ENCODE peak calls at places on chromosome 3, in six cellular contexts. W is small intestine, S is brain microvascular endothelial cell, G is endodermal cell, Q is transverse colon, Y is heart right ventricle. R is an unnamed sample.
A peak's percentile ranks its signal among the peaks of the same experiment; 100 is the strongest.

GRCh38 chr3:129934234-129935123 is 40.0 kb upstream of the TRH start:
- DNase-seq in Q (no peak), S (peak; percentile 15), Y (no peak), W (peak; percentile 26), G (peak; percentile 77), R (no peak)

GRCh38 chr3:46566040-46566631 is at the start of gene LRRC2:
- DNase-seq in W (peak; percentile 48), Q (peak; percentile 42), S (peak; percentile 67), G (peak; percentile 93), Y (peak; percentile 66), R (no peak)

GRCh38 chr3:3806092-3806491 is 6.9 kb downstream of the LRRN1 start:
- DNase-seq in W (no peak), Q (no peak), S (no peak), Y (no peak), G (no peak), R (no peak)

GRCh38 chr3:160027541-160028195 is 39.0 kb downstream of the IL12A start:
- DNase-seq in Y (no peak), G (no peak), W (no peak), S (peak; percentile 62), Q (no peak), R (no peak)

GRCh38 chr3:110969229-110970211 is 102.1 kb upstream of the NECTIN3 start:
- DNase-seq in Y (no peak), W (no peak), Q (no peak), G (no peak), S (no peak), R (no peak)

GRCh38 chr3:143222981-143223380 is 103.4 kb downstream of the CHST2 start:
- DNase-seq in Q (no peak), G (no peak), W (no peak), S (no peak), Y (no peak), R (no peak)

GRCh38 chr3:72446406-72447058 is 401.7 kb downstream of the SHQ1 start:
- DNase-seq in S (no peak), Q (no peak), W (peak; percentile 46), G (peak; percentile 76), Y (no peak), R (no peak)

GRCh38 chr3:17638351-17638750 is 104.1 kb downstream of the TBC1D5 start:
- DNase-seq in Y (no peak), S (no peak), G (no peak), Q (no peak), W (no peak), R (no peak)

GRCh38 chr3:65490132-65490531 is 548.6 kb downstream of the MAGI1 start:
- DNase-seq in Q (no peak), Y (no peak), G (no peak), S (no peak), W (no peak), R (no peak)

GRCh38 chr3:136778865-136779264 is 26.7 kb upstream of the STAG1 start:
- DNase-seq in S (peak; percentile 19), W (no peak), Q (no peak), Y (no peak), G (no peak), R (no peak)

GRCh38 chr3:73052857-73053256 is 8.6 kb upstream of the EBLN2 start:
- DNase-seq in Y (no peak), G (no peak), S (no peak), W (peak; percentile 57), Q (no peak), R (no peak)

GRCh38 chr3:149848238-149848637 is 35.2 kb downstream of the RNF13 start:
- DNase-seq in Y (no peak), Q (no peak), S (no peak), G (no peak), W (no peak), R (no peak)

GRCh38 chr3:114974387-114974786 is 172.7 kb downstream of the ZBTB20 start:
- DNase-seq in S (no peak), G (no peak), Y (no peak), W (no peak), Q (no peak), R (no peak)

GRCh38 chr3:61371123-61371522 is 119.9 kb upstream of the FHIT start:
- DNase-seq in G (peak; percentile 64), S (peak; percentile 6), Y (no peak), Q (no peak), W (peak; percentile 7), R (no peak)

GRCh38 chr3:174355505-174355904 is 503.6 kb upstream of the NAALADL2 start:
- DNase-seq in G (no peak), S (peak; percentile 11), W (peak; percentile 10), Q (no peak), Y (no peak), R (no peak)

GRCh38 chr3:195267096-195267495 is 3.9 kb downstream of the XXYLT1 start:
- DNase-seq in S (no peak), Y (no peak), G (no peak), W (no peak), Q (no peak), R (no peak)

GRCh38 chr3:131973731-131974130 is 61.1 kb downstream of the CPNE4 start:
- DNase-seq in Y (no peak), S (no peak), W (no peak), Q (no peak), G (no peak), R (no peak)

DNA sequence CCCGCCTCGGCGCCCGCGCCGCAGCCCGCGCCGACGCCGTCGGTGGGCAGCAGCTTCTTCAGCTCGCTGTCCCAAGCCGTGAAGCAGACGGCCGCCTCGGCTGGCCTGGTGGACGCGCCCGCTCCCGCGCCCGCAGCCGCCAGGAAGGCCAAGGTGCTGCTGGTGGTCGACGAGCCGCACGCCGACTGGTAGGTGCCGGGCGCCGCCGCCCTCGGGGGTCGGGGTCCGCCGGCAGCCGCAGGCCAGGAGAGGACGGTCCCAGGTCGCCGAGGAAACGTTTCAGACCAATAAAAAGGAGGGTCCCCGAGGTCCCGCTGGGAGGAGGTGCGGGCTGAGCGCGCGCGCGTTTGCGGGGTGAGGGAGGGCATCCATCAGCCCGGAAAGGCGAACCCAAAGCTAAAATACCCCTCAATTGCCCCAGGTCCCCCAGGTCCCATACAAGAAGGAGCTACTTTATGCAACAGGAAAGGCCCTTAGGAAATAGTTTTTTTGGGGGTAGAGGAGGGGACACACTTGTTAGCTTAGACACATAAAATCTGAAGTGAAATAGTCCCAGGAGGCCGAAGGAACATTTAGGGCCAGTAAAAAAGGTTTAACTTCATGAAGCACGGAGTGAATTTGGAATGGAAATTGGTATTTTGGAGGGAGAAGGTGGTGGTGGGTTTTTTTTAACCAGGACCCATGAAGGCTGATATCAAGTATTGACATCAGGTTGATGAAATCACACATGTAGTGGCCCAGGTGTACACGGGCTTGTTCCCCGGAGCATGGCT is 739 bp downstream of the SYN2 start:
- DNase-seq in W (no peak), S (no peak), G (peak; percentile 83), Y (no peak), Q (no peak), R (peak; percentile 75)
- H3K27me3 ChIP-seq in W (peaks cover 9% of the 10 kb centered on the region), S (peaks cover 36% of the 10 kb centered on the region), G (peaks cover 39% of the 10 kb centered on the region), Y (peaks cover 94% of the 10 kb centered on the region), Q (peaks cover 94% of the 10 kb centered on the region), R (no peaks in the 10 kb centered on the region)

GRCh38 chr3:39219702-39220101 is 27.3 kb upstream of the XIRP1 start:
- DNase-seq in W (no peak), S (no peak), Y (no peak), Q (no peak), G (no peak), R (no peak)
- H3K27me3 ChIP-seq in W (no peaks in the 10 kb centered on the region), S (no peaks in the 10 kb centered on the region), Y (no peaks in the 10 kb centered on the region), Q (no peaks in the 10 kb centered on the region), G (no peaks in the 10 kb centered on the region), R (no peaks in the 10 kb centered on the region)

GRCh38 chr3:32184187-32184730 is 54.2 kb upstream of the CMTM8 start:
- DNase-seq in W (no peak), G (no peak), Y (no peak), S (no peak), Q (no peak), R (no peak)
- H3K27me3 ChIP-seq in W (no peaks in the 10 kb centered on the region), G (no peaks in the 10 kb centered on the region), Y (no peaks in the 10 kb centered on the region), S (no peaks in the 10 kb centered on the region), Q (peaks cover 7% of the 10 kb centered on the region), R (no peaks in the 10 kb centered on the region)

GRCh38 chr3:27720899-27721716 is 1.0 kb downstream of the EOMES start:
- DNase-seq in G (peak; percentile 90), W (peak; percentile 24), Y (no peak), Q (no peak), S (no peak), R (no peak)
- H3K27me3 ChIP-seq in G (peaks cover 26% of the 10 kb centered on the region), W (peaks cover 7% of the 10 kb centered on the region), Y (peaks cover 100% of the 10 kb centered on the region), Q (peaks cover 100% of the 10 kb centered on the region), S (peaks cover 92% of the 10 kb centered on the region), R (no peaks in the 10 kb centered on the region)

GRCh38 chr3:19940643-19941042 is 6.3 kb upstream of the RAB5A start:
- DNase-seq in Q (no peak), S (no peak), G (no peak), W (no peak), Y (no peak), R (no peak)
- H3K27me3 ChIP-seq in Q (no peaks in the 10 kb centered on the region), S (no peaks in the 10 kb centered on the region), G (no peaks in the 10 kb centered on the region), W (no peaks in the 10 kb centered on the region), Y (no peaks in the 10 kb centered on the region), R (no peaks in the 10 kb centered on the region)

GRCh38 chr3:123346726-123347125 is 102.2 kb downstream of the ADCY5 start:
- DNase-seq in Y (peak; percentile 58), S (no peak), Q (no peak), W (peak; percentile 36), G (no peak), R (peak; percentile 72)
- H3K27me3 ChIP-seq in Y (no peaks in the 10 kb centered on the region), S (peaks cover 41% of the 10 kb centered on the region), Q (no peaks in the 10 kb centered on the region), W (no peaks in the 10 kb centered on the region), G (no peaks in the 10 kb centered on the region), R (no peaks in the 10 kb centered on the region)

GRCh38 chr3:184737063-184737462 is 25.2 kb upstream of the MAGEF1 start:
- DNase-seq in Q (no peak), G (peak; percentile 46), W (no peak), S (no peak), Y (no peak), R (no peak)

GRCh38 chr3:184738982-184739381 is 27.1 kb upstream of the MAGEF1 start:
- DNase-seq in W (no peak), Y (no peak), S (no peak), G (peak; percentile 29), Q (no peak), R (no peak)

GRCh38 chr3:184739594-184740505 is 28.0 kb upstream of the MAGEF1 start:
- DNase-seq in W (no peak), G (peak; percentile 3), Y (no peak), Q (no peak), S (no peak), R (no peak)

GRCh38 chr3:184737641-184738518 is 26.0 kb upstream of the MAGEF1 start:
- DNase-seq in Y (no peak), W (peak; percentile 81), G (peak; percentile 45), Q (no peak), S (peak; percentile 77), R (no peak)

DNA sequence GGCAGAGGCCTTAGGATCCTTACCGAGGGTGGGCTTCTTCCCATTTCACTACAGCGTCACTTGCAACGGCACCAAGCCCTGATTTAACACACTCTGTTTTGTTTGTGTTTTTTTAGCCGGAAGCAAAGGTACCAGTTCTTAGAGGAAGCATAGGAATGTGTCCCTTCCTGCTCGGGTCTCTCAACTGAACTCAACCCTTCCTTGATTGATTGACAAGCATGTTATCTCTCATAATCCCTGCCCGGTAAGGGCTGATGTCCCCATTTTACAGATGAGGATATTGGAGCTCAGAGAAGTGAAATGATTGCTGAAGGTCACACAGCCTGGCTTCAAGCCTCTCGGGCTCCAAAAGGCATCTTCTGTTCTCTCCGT is 26.6 kb upstream of the MAGEF1 start:
- DNase-seq in G (no peak), Q (no peak), Y (no peak), W (no peak), S (no peak), R (no peak)
- H3K27me3 ChIP-seq in G (no peaks in the 10 kb centered on the region), Q (no peaks in the 10 kb centered on the region), Y (no peaks in the 10 kb centered on the region), W (no peaks in the 10 kb centered on the region), S (no peaks in the 10 kb centered on the region), R (no peaks in the 10 kb centered on the region)

GRCh38 chr3:184231671-184232070 is 2.3 kb downstream of the VWA5B2 start:
- DNase-seq in S (no peak), G (no peak), W (no peak), Y (no peak), Q (no peak), R (no peak)
- H3K27me3 ChIP-seq in S (peaks cover 51% of the 10 kb centered on the region), G (peaks cover 84% of the 10 kb centered on the region), W (no peaks in the 10 kb centered on the region), Y (peaks cover 52% of the 10 kb centered on the region), Q (peaks cover 69% of the 10 kb centered on the region), R (no peaks in the 10 kb centered on the region)

R was measured in aorta.